ENCODE peak calls at places on chromosomes 6 and 20, in four cellular contexts. J is AG04449, T is psoas muscle, B is breast epithelium. L is an unnamed sample.
A peak's percentile ranks its signal among the peaks of the same experiment; 100 is the strongest.

GRCh38 chr6:147285087-147285855 is 81.1 kb downstream of the STXBP5 start:
- DNase-seq in T (no peak), J (no peak), B (no peak), L (no peak)

GRCh38 chr6:77786935-77787629 is 134.2 kb downstream of the MEI4 start:
- DNase-seq in B (no peak), T (no peak), J (no peak), L (no peak)

GRCh38 chr20:9363673-9364072 is 150.7 kb upstream of the LAMP5 start:
- DNase-seq in J (no peak), T (no peak), B (no peak), L (no peak)

GRCh38 chr6:14601490-14601889 is 483.9 kb downstream of the CD83 start:
- DNase-seq in T (no peak), J (no peak), B (no peak), L (no peak)

GRCh38 chr20:43563429-43563828 is 4.6 kb downstream of the SGK2 start:
- DNase-seq in B (no peak), T (no peak), J (no peak), L (no peak)

GRCh38 chr20:48708630-48709029 is 119.2 kb downstream of the PREX1 start:
- DNase-seq in J (no peak), T (no peak), B (no peak), L (no peak)

GRCh38 chr6:97774973-97775372 is 492.0 kb upstream of the MMS22L start:
- DNase-seq in T (no peak), B (no peak), J (no peak), L (no peak)

GRCh38 chr6:95802978-95803377 is 212.8 kb upstream of the FUT9 start:
- DNase-seq in B (no peak), J (no peak), T (no peak), L (no peak)

GRCh38 chr20:60244373-60245146 is 286.3 kb downstream of the CDH26 start:
- DNase-seq in B (no peak), J (no peak), T (no peak), L (no peak)

GRCh38 chr6:157790548-157791160 is 32.4 kb upstream of the SNX9 start:
- DNase-seq in T (no peak), J (no peak), B (no peak), L (no peak)

GRCh38 chr20:37379967-37380828 is 34.3 kb downstream of the SRC start:
- DNase-seq in J (no peak), B (no peak), T (peak; percentile 28), L (no peak)

GRCh38 chr6:117495873-117496272 is 13.4 kb downstream of the DCBLD1 start:
- DNase-seq in T (no peak), B (no peak), J (no peak), L (no peak)

GRCh38 chr20:53866787-53867740 is 203.3 kb downstream of the BCAS1 start:
- DNase-seq in B (no peak), T (no peak), J (no peak), L (no peak)

GRCh38 chr6:106161475-106161874 is 75.3 kb downstream of the PRDM1 start:
- DNase-seq in T (no peak), B (no peak), J (no peak), L (no peak)
- TF ChIP-seq CTCF in T (no peak), B (no peak), J (no peak), L (no peak)

DNA sequence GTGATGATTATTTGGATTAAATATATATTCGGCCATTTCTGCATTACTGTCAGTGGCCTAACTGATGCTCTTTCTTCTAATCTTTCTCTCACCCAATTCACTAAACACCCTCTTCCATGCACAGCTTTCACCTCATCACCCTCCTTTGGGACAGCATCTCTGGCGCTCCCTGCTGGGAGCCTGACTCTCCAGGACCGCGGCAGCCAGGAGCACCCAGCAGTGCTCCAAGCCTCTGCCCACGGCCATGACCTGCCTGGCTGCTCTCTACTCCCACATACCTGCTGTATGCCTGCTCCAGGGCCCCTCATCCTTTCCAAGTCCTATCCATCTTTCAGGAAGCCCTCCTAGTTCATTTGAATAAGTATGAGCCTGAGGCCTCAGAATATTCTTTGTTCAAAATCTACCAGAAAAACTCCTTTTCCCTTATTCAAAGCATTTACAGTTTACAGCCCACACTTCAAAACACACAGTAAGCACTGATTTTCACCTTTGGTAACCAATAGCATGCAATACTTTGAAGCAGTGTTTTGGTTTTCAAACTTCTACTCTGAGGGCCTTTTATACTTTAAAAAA is 15.2 kb downstream of the CTCFL start:
- DNase-seq in B (no peak), T (no peak), J (no peak), L (no peak)
- TF ChIP-seq CTCF in B (no peak), T (peak; percentile 10), J (peak; percentile 58), L (peak; percentile 27)

GRCh38 chr6:126388235-126388634 is 48.3 kb downstream of the CENPW start:
- DNase-seq in J (no peak), T (no peak), B (no peak), L (no peak)
- TF ChIP-seq CTCF in J (no peak), T (no peak), B (no peak), L (no peak)

GRCh38 chr6:18978330-18979128 is 591.4 kb downstream of the RNF144B start:
- DNase-seq in B (no peak), T (no peak), J (no peak), L (no peak)
- TF ChIP-seq CTCF in B (no peak), T (no peak), J (no peak), L (no peak)

GRCh38 chr6:142822882-142823578 is 121.9 kb downstream of the HIVEP2 start:
- DNase-seq in T (peak; percentile 51), J (no peak), B (no peak), L (no peak)
- TF ChIP-seq CTCF in T (peak; percentile 34), J (peak; percentile 20), B (peak; percentile 23), L (peak; percentile 54)

DNA sequence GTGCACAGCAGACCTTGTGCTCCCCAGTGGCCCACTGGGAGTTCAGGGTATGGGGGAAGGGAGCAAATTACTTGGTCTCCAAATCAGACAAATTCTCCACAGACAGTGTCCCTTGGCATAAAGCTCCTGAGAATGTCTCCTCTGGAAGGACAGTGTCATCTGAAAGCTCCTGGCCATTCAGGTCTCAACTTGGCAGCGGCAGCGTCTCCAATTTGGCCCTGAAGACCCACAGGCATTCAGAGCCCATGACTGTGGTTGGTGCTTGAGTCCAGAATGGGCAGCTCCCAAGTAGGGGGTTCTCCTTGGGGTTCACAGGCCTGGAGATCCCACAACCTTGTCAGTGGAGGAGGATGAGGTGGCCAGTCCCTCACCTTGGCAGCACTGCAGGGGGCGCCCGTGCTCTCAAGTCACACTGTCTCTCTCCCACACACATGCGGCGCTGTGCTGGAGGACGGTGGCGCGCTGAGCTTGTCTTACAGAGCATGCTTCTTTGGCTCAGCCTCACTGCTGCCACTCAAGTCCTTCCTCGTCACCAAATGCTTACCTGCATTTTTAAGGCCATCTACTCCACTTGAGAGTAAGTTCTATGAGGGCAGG is 20.7 kb downstream of the DYNLRB1 start:
- DNase-seq in T (peak; percentile 73), B (no peak), J (no peak), L (no peak)
- TF ChIP-seq CTCF in T (peak; percentile 40), B (no peak), J (peak; percentile 55), L (peak; percentile 68)

L was measured in D721Med.